ENCODE peak calls at places on chromosomes 7 and 10, in four cellular contexts. S is stomach, H is ovary, M is tibial nerve. U is an unnamed sample.

GRCh38 chr7:91098566-91098965 is 165.7 kb upstream of the FZD1 start:
- DNase-seq in S (no peak), H (no peak), M (no peak), U (no peak)

GRCh38 chr7:81162771-81163525 is 244.1 kb upstream of the SEMA3C start:
- DNase-seq in S (no peak), H (no peak), M (no peak), U (no peak)

GRCh38 chr7:14761506-14762296 is 140.8 kb downstream of the DGKB start:
- DNase-seq in S (no peak), H (no peak), M (no peak), U (peak; percentile 35)

GRCh38 chr7:102193806-102194205 is 92.9 kb upstream of the SH2B2 start:
- DNase-seq in S (no peak), H (no peak), M (no peak), U (no peak)

GRCh38 chr7:14233898-14234174 is 244.4 kb upstream of the ETV1 start:
- DNase-seq in S (no peak), H (no peak), M (no peak), U (no peak)

GRCh38 chr7:498678-499641 is 20.7 kb downstream of the PDGFA start:
- DNase-seq in S (peak; percentile 84), H (no peak), M (no peak), U (no peak)

GRCh38 chr7:64180989-64181388 is 26.0 kb upstream of the ZNF735 start:
- DNase-seq in S (no peak), H (no peak), M (no peak), U (no peak)

GRCh38 chr10:64209574-64209973 is 688.4 kb downstream of the REEP3 start:
- DNase-seq in S (no peak), H (no peak), M (no peak), U (no peak)

GRCh38 chr10:100828744-100829102 is 83.3 kb downstream of the PAX2 start:
- DNase-seq in S (no peak), H (no peak), M (no peak), U (no peak)

GRCh38 chr10:34121125-34121973 is 693.7 kb downstream of the PARD3 start:
- DNase-seq in S (no peak), H (no peak), M (no peak), U (no peak)

GRCh38 chr10:33547976-33548375 is 213.5 kb upstream of the NRP1 start:
- DNase-seq in S (no peak), H (no peak), M (no peak), U (no peak)

GRCh38 chr7:51029586-51030230 is 247.0 kb upstream of the GRB10 start:
- DNase-seq in S (no peak), H (no peak), M (no peak), U (no peak)

GRCh38 chr10:4191894-4192293 is 406.9 kb upstream of the KLF6 start:
- DNase-seq in S (no peak), H (no peak), M (no peak), U (no peak)

GRCh38 chr10:77828376-77828775 is 98.2 kb downstream of the DLG5 start:
- DNase-seq in S (no peak), H (no peak), M (no peak), U (no peak)

GRCh38 chr7:18352339-18353255 is 143.0 kb upstream of the HDAC9 start:
- DNase-seq in S (peak; percentile 47), H (no peak), M (no peak), U (peak; percentile 53)

GRCh38 chr10:95440326-95440725 is 120.8 kb downstream of the SORBS1 start:
- DNase-seq in S (no peak), H (no peak), M (no peak), U (no peak)
- TF ChIP-seq EP300 in S (no peak), H (no peak), M (no peak), U (no peak)

GRCh38 chr7:132619967-132620366 is 43.7 kb upstream of the PLXNA4 start:
- DNase-seq in S (no peak), H (no peak), M (no peak), U (no peak)

GRCh38 chr7:132618271-132618955 is 42.1 kb upstream of the PLXNA4 start:
- DNase-seq in S (no peak), H (no peak), M (no peak), U (no peak)

GRCh38 chr7:132618956-132619305 is 42.7 kb upstream of the PLXNA4 start:
- DNase-seq in S (no peak), H (no peak), M (no peak), U (no peak)

DNA sequence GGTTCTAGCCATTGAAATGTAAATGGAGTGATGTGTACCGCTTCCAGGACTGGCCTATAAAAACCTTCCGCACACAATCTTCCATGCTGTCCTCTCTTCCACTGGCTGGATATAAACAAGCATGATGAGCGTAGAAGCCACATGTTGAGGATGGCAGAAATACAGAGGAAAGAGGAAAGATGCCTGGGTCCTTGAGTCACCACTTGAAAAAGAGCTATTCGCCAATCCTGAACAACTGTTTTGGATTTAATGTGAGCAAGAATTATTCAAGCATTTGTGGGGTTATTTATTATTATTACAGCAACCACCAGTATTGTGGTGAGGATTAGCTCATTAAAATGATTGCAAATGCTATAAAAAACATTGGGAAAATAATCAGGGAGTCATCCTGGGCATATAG is 45.8 kb upstream of the PLXNA4 start:
- DNase-seq in S (no peak), H (no peak), M (no peak), U (no peak)
- TF ChIP-seq EP300 in S (no peak), H (no peak), M (no peak), U (no peak)

DNA sequence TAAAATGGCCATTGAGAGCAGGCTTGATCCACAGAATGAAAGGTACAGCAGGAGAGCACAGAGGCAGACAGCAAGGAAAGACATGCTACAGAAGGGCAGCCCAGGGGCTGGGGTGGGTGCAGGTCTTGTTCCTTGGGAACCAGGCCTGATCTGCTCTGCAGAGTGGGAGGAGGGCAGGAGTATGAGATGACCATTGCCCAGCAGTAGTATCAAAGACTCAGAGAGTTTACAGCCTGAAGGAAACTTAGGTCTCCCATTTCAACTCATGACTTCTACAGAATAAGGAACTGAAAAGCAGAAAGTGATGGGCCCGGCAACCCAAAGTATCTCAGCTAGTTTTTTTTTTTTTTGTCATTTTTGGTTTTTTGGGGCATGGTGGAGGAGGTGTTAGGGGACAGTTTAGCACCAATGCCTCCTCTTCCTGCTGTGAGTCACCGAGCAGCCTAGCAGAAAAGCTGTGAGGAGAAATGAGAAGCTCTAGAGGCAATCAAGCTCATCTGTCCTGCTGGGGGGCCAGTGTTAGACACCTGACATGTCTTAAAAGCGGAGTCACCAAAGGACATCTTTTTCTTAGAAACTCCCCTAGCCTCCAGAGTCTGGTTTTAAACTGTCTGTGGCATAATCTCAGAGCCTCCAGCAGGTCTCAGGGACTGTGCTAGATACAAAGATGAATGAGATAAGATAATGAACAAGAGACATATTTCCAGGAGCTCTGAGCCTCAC is 34.3 kb upstream of the HERPUD2 start:
- DNase-seq in S (no peak), H (no peak), M (no peak), U (peak; percentile 23)
- TF ChIP-seq EP300 in S (no peak), H (no peak), M (no peak), U (no peak)

DNA sequence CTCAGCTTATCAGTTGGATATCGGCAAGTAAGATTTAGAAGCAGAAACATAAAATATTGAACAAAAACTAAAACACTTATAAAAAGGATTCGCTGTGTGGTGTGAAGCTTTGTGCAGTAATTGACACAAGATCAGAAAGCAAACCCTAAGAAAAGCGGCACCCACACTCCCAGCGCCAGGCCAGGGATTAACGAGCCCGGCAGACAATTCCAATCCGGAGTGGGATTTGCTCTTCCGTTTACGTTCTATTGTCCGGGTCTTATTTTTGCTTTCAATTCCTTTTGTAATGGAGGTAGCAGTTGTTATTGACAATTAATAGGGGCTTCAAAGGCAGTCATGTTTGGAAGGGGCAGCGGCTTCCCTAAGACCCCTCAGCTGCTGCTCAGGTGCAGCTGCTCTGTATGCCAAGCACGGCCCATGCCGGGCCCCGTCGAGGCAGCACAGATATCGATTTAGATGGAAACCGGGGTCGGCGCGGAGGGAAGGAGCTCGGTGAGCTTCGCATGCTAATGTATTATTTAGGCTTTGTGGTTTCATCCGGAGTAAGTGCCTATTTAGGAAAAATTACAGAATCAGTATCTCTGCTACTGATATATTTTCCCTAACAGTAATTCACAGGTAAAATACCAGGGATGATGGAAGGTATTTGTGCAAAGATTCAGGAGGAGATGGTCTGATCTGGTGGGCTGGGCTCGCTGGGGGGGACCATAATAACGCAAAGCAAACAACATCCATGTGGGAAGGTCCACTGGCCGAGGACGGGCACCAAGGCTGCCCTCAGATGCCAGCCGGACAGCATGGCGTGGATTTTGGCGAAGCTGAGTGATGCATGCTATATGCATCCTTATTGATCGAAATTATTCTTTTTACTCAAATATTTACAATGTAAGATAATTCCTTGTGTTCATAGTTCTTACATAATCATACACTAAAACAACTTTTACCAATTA is 561.7 kb downstream of the PTPRN2 start:
- DNase-seq in S (peak; percentile 17), H (no peak), M (no peak), U (no peak)
- TF ChIP-seq EP300 in S (no peak), H (no peak), M (no peak), U (no peak)

GRCh38 chr10:104318810-104319684 is 19.2 kb downstream of the ITPRIP start:
- DNase-seq in S (no peak), H (peak; percentile 85), M (peak; percentile 43), U (no peak)
- TF ChIP-seq EP300 in S (peak; percentile 50), H (no peak), M (peak; percentile 67), U (no peak)

GRCh38 chr10:104349623-104350142 is 4.0 kb upstream of the CFAP58 start:
- DNase-seq in S (no peak), H (no peak), M (no peak), U (peak; percentile 20)
- TF ChIP-seq EP300 in S (no peak), H (no peak), M (no peak), U (no peak)

U was measured in transverse colon.